ENCODE peak calls at places on chromosomes 11 and 22, in six cellular contexts. One of them, this sample, is unnamed.
A peak's percentile ranks its signal among the peaks of the same experiment; 100 is the strongest.

GRCh38 chr11:117918366-117919255 is 10.6 kb downstream of the TMPRSS13 start:
- DNase-seq in HepG2: no peak
- DNase-seq in mesendoderm: no peak
- DNase-seq in GM23248: no peak
- DNase-seq in K562: no peak
- DNase-seq in keratinocyte: no peak
- DNase-seq in this sample: no peak

GRCh38 chr22:39960791-39961746 is 872 bp downstream of the TMA7B start:
- DNase-seq in K562: peak; percentile 79
- DNase-seq in keratinocyte: no peak
- DNase-seq in HepG2: no peak
- DNase-seq in GM23248: peak; percentile 89
- DNase-seq in mesendoderm: no peak
- DNase-seq in this sample: no peak

GRCh38 chr11:128359515-128359914 is 227.8 kb downstream of the ETS1 start:
- DNase-seq in K562: no peak
- DNase-seq in GM23248: peak; percentile 48
- DNase-seq in keratinocyte: no peak
- DNase-seq in HepG2: no peak
- DNase-seq in mesendoderm: no peak
- DNase-seq in this sample: no peak

GRCh38 chr11:115222218-115222862 is 281.9 kb downstream of the CADM1 start:
- DNase-seq in keratinocyte: peak; percentile 56
- DNase-seq in K562: peak; percentile 3
- DNase-seq in mesendoderm: peak; percentile 84
- DNase-seq in GM23248: peak; percentile 83
- DNase-seq in HepG2: peak; percentile 30
- DNase-seq in this sample: no peak

GRCh38 chr11:13465909-13466371 is 2.9 kb upstream of the BTBD10 start:
- DNase-seq in HepG2: peak; percentile 27
- DNase-seq in K562: peak; percentile 25
- DNase-seq in mesendoderm: no peak
- DNase-seq in GM23248: peak; percentile 54
- DNase-seq in keratinocyte: no peak
- DNase-seq in this sample: peak; percentile 61

GRCh38 chr11:298406-299065 is 790 bp downstream of the IFITM5 start:
- DNase-seq in GM23248: no peak
- DNase-seq in mesendoderm: no peak
- DNase-seq in HepG2: no peak
- DNase-seq in keratinocyte: no peak
- DNase-seq in K562: no peak
- DNase-seq in this sample: no peak

GRCh38 chr11:6336293-6336692 is 16.0 kb upstream of the CAVIN3 start:
- DNase-seq in K562: no peak
- DNase-seq in mesendoderm: no peak
- DNase-seq in GM23248: no peak
- DNase-seq in keratinocyte: no peak
- DNase-seq in HepG2: no peak
- DNase-seq in this sample: no peak

GRCh38 chr11:15972838-15973237 is 383.5 kb downstream of the SOX6 start:
- DNase-seq in keratinocyte: no peak
- DNase-seq in GM23248: no peak
- DNase-seq in mesendoderm: peak; percentile 67
- DNase-seq in K562: no peak
- DNase-seq in HepG2: no peak
- DNase-seq in this sample: no peak

GRCh38 chr11:10778217-10778970 is 27.3 kb downstream of the CTR9 start:
- DNase-seq in mesendoderm: no peak
- DNase-seq in K562: no peak
- DNase-seq in GM23248: peak; percentile 99
- DNase-seq in keratinocyte: no peak
- DNase-seq in HepG2: no peak
- DNase-seq in this sample: no peak

GRCh38 chr11:32892355-32893090 is at the start of gene QSER1:
- DNase-seq in mesendoderm: peak; percentile 77
- DNase-seq in GM23248: peak; percentile 85
- DNase-seq in K562: peak; percentile 90
- DNase-seq in HepG2: peak; percentile 35
- DNase-seq in keratinocyte: no peak
- DNase-seq in this sample: peak; percentile 89

GRCh38 chr22:25749420-25750169 is 7.6 kb downstream of the MYO18B start:
- DNase-seq in HepG2: no peak
- DNase-seq in keratinocyte: no peak
- DNase-seq in K562: peak; percentile 50
- DNase-seq in GM23248: no peak
- DNase-seq in mesendoderm: no peak
- DNase-seq in this sample: no peak

GRCh38 chr22:39928556-39929401 is 27.9 kb downstream of the GRAP2 start:
- DNase-seq in HepG2: no peak
- DNase-seq in GM23248: no peak
- DNase-seq in mesendoderm: no peak
- DNase-seq in K562: no peak
- DNase-seq in keratinocyte: peak; percentile 49
- DNase-seq in this sample: no peak

GRCh38 chr11:2569321-2569721 is 124.5 kb downstream of the KCNQ1 start:
- DNase-seq in K562: no peak
- DNase-seq in mesendoderm: no peak
- DNase-seq in HepG2: no peak
- DNase-seq in keratinocyte: no peak
- DNase-seq in GM23248: peak; percentile 21
- DNase-seq in this sample: no peak

GRCh38 chr22:31044262-31044861 is 36.8 kb upstream of the SMTN start:
- DNase-seq in keratinocyte: no peak
- DNase-seq in K562: no peak
- DNase-seq in mesendoderm: no peak
- DNase-seq in HepG2: peak; percentile 77
- DNase-seq in GM23248: peak; percentile 23
- DNase-seq in this sample: no peak

GRCh38 chr11:121575250-121575962 is 122.6 kb upstream of the SORL1-AS1 start:
- DNase-seq in mesendoderm: no peak
- DNase-seq in HepG2: no peak
- DNase-seq in GM23248: peak; percentile 8
- DNase-seq in K562: no peak
- DNase-seq in keratinocyte: no peak
- DNase-seq in this sample: no peak

GRCh38 chr11:67370351-67371076 is 2.9 kb downstream of the CLCF1 start:
- DNase-seq in GM23248: peak; percentile 57
- DNase-seq in K562: no peak
- DNase-seq in keratinocyte: no peak
- DNase-seq in mesendoderm: no peak
- DNase-seq in HepG2: no peak
- DNase-seq in this sample: no peak

GRCh38 chr11:81673001-81673400 is 1060.7 kb downstream of the FAM181B start:
- DNase-seq in mesendoderm: peak; percentile 30
- DNase-seq in HepG2: no peak
- DNase-seq in GM23248: peak; percentile 12
- DNase-seq in K562: no peak
- DNase-seq in keratinocyte: no peak
- DNase-seq in this sample: no peak

GRCh38 chr11:129146196-129146595 is 45.9 kb downstream of the ARHGAP32 start:
- DNase-seq in HepG2: no peak
- DNase-seq in GM23248: peak; percentile 6
- DNase-seq in K562: no peak
- DNase-seq in mesendoderm: no peak
- DNase-seq in keratinocyte: no peak
- DNase-seq in this sample: no peak

GRCh38 chr11:111422494-111423249 is 43.6 kb upstream of the POU2AF1 start:
- DNase-seq in HepG2: peak; percentile 82
- DNase-seq in keratinocyte: no peak
- DNase-seq in GM23248: peak; percentile 62
- DNase-seq in mesendoderm: peak; percentile 90
- DNase-seq in K562: peak; percentile 44
- DNase-seq in this sample: peak; percentile 100

GRCh38 chr11:61587541-61587941 is 6.7 kb upstream of the SYT7 start:
- DNase-seq in keratinocyte: no peak
- DNase-seq in K562: peak; percentile 29
- DNase-seq in GM23248: peak; percentile 76
- DNase-seq in HepG2: no peak
- DNase-seq in mesendoderm: peak; percentile 75
- DNase-seq in this sample: no peak

GRCh38 chr11:75350122-75350742 is 1.2 kb downstream of the ARRB1 start:
- DNase-seq in GM23248: no peak
- DNase-seq in K562: no peak
- DNase-seq in HepG2: no peak
- DNase-seq in keratinocyte: no peak
- DNase-seq in mesendoderm: no peak
- DNase-seq in this sample: no peak

GRCh38 chr11:61983419-61983818 is 16.0 kb upstream of the FTH1 start:
- DNase-seq in K562: no peak
- DNase-seq in keratinocyte: no peak
- DNase-seq in GM23248: no peak
- DNase-seq in HepG2: no peak
- DNase-seq in mesendoderm: no peak
- DNase-seq in this sample: no peak

GRCh38 chr11:72228229-72228843 is 3.8 kb downstream of the INPPL1 start:
- DNase-seq in mesendoderm: no peak
- DNase-seq in GM23248: peak; percentile 49
- DNase-seq in keratinocyte: no peak
- DNase-seq in HepG2: no peak
- DNase-seq in K562: no peak
- DNase-seq in this sample: no peak

GRCh38 chr11:61811831-61812230 is 5.0 kb downstream of the FADS1 start:
- DNase-seq in keratinocyte: no peak
- DNase-seq in mesendoderm: no peak
- DNase-seq in HepG2: no peak
- DNase-seq in GM23248: no peak
- DNase-seq in K562: no peak
- DNase-seq in this sample: no peak

GRCh38 chr11:47467372-47467771 is 18.4 kb upstream of the RAPSN start:
- DNase-seq in K562: no peak
- DNase-seq in GM23248: no peak
- DNase-seq in HepG2: no peak
- DNase-seq in keratinocyte: no peak
- DNase-seq in mesendoderm: no peak
- DNase-seq in this sample: no peak

GRCh38 chr11:115406404-115406803 is 97.8 kb downstream of the CADM1 start:
- DNase-seq in mesendoderm: no peak
- DNase-seq in keratinocyte: no peak
- DNase-seq in K562: no peak
- DNase-seq in HepG2: no peak
- DNase-seq in GM23248: no peak
- DNase-seq in this sample: no peak

GRCh38 chr11:12201016-12201985 is 90.9 kb downstream of the MICAL2 start:
- DNase-seq in keratinocyte: no peak
- DNase-seq in GM23248: peak; percentile 94
- DNase-seq in K562: peak; percentile 93
- DNase-seq in HepG2: peak; percentile 15
- DNase-seq in mesendoderm: peak; percentile 94
- DNase-seq in this sample: no peak

GRCh38 chr11:19777032-19777341 is 64.3 kb downstream of the NAV2 start:
- DNase-seq in K562: peak; percentile 12
- DNase-seq in GM23248: peak; percentile 62
- DNase-seq in keratinocyte: no peak
- DNase-seq in mesendoderm: no peak
- DNase-seq in HepG2: no peak
- DNase-seq in this sample: no peak

GRCh38 chr11:72594493-72595291 is 79.5 kb downstream of the PDE2A start:
- DNase-seq in HepG2: no peak
- DNase-seq in GM23248: no peak
- DNase-seq in mesendoderm: no peak
- DNase-seq in keratinocyte: no peak
- DNase-seq in K562: no peak
- DNase-seq in this sample: no peak

GRCh38 chr11:19508166-19508565 is 204.5 kb upstream of the NAV2 start:
- DNase-seq in HepG2: peak; percentile 77
- DNase-seq in keratinocyte: no peak
- DNase-seq in mesendoderm: peak; percentile 35
- DNase-seq in K562: peak; percentile 23
- DNase-seq in GM23248: peak; percentile 26
- DNase-seq in this sample: no peak

GRCh38 chr22:23178512-23179254 is 1.6 kb upstream of the BCR start:
- DNase-seq in K562: peak; percentile 100
- DNase-seq in HepG2: no peak
- DNase-seq in GM23248: peak; percentile 69
- DNase-seq in mesendoderm: peak; percentile 70
- DNase-seq in keratinocyte: no peak
- DNase-seq in this sample: peak; percentile 83

DNA sequence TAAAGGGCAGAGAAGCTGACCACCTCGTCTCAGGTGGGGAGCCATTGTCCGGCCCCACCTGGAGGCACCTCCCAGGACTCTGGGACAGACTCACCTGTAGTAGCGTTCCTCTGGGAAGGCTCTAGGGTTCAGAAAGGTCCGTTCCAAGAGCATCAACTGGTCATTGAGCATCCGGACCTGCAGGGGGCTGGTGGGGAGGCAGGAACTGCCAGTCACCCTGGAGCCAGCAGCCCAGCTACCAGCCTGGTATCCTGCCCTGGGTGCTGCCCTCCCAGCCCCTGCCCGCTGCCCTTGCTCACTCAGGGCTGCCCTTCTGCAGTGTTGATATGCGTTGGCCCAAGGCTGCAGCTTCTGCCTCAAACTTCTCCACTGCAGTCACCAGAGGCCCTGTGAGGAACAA is 4.7 kb downstream of the SAC3D1 start:
- DNase-seq in GM23248: no peak
- DNase-seq in mesendoderm: no peak
- DNase-seq in HepG2: no peak
- DNase-seq in keratinocyte: no peak
- DNase-seq in K562: no peak
- DNase-seq in this sample: no peak
- H3K9ac ChIP-seq in GM23248: no peak overlapping the region
- H3K9ac ChIP-seq in mesendoderm: no peak overlapping the region
- H3K9ac ChIP-seq in HepG2: no peak overlapping the region
- H3K9ac ChIP-seq in keratinocyte: no peak overlapping the region
- H3K9ac ChIP-seq in K562: no peak overlapping the region
- H3K9ac ChIP-seq in this sample: no peak overlapping the region

DNA sequence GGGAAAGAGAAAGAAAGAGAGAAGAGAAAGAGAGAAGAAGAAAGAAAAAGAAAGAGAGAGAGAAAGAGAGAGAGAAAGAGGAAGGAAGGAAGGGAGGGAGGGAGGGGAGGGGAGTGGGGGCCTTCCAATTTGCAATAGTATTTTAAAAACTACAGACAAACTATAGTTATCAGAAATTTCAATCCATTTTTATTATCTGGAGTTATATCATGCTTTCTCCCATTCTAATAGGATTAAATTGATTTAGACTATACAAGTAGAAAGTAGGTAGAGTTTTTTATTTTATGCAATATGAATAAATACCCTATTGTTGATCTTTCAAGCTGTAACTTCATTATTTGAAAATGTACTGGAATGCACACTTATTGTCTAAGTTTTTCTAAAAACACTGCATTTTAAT is 70.2 kb upstream of the CEP126 start:
- DNase-seq in K562: no peak
- DNase-seq in HepG2: no peak
- DNase-seq in GM23248: no peak
- DNase-seq in mesendoderm: no peak
- DNase-seq in keratinocyte: no peak
- DNase-seq in this sample: no peak
- H3K9ac ChIP-seq in K562: no peak overlapping the region
- H3K9ac ChIP-seq in HepG2: no peak overlapping the region
- H3K9ac ChIP-seq in GM23248: no peak overlapping the region
- H3K9ac ChIP-seq in mesendoderm: no peak overlapping the region
- H3K9ac ChIP-seq in keratinocyte: no peak overlapping the region
- H3K9ac ChIP-seq in this sample: no peak overlapping the region

GRCh38 chr22:49419661-49420060 is 408.0 kb downstream of the BRD1 start:
- DNase-seq in K562: no peak
- DNase-seq in keratinocyte: no peak
- DNase-seq in GM23248: no peak
- DNase-seq in HepG2: no peak
- DNase-seq in mesendoderm: no peak
- DNase-seq in this sample: no peak
- H3K9ac ChIP-seq in K562: no peak overlapping the region
- H3K9ac ChIP-seq in keratinocyte: no peak overlapping the region
- H3K9ac ChIP-seq in GM23248: no peak overlapping the region
- H3K9ac ChIP-seq in HepG2: no peak overlapping the region
- H3K9ac ChIP-seq in mesendoderm: no peak overlapping the region
- H3K9ac ChIP-seq in this sample: no peak overlapping the region

GRCh38 chr22:37054078-37054440 is 2.5 kb downstream of the KCTD17 start:
- DNase-seq in keratinocyte: no peak
- DNase-seq in mesendoderm: no peak
- DNase-seq in HepG2: no peak
- DNase-seq in K562: no peak
- DNase-seq in GM23248: no peak
- DNase-seq in this sample: no peak
- H3K9ac ChIP-seq in keratinocyte: no peak overlapping the region
- H3K9ac ChIP-seq in mesendoderm: no peak overlapping the region
- H3K9ac ChIP-seq in HepG2: no peak overlapping the region
- H3K9ac ChIP-seq in K562: no peak overlapping the region
- H3K9ac ChIP-seq in GM23248: no peak overlapping the region
- H3K9ac ChIP-seq in this sample: no peak overlapping the region

This sample was measured in Karpas-422.